ENCODE peak calls at places on chromosome 1, in four cellular contexts. J, A, K and H are unnamed samples.

GRCh38 chr1:70811815-70812214 is 235.8 kb downstream of the PTGER3 start:
- DNase-seq in J (no peak), K (no peak), A (no peak), H (no peak)

GRCh38 chr1:33181038-33181861 is 593 bp downstream of the TRIM62 start:
- DNase-seq in K (peak), J (no peak), A (peak), H (peak)

GRCh38 chr1:215517441-215517891 is 49.6 kb upstream of the KCTD3 start:
- DNase-seq in K (no peak), A (no peak), J (no peak), H (peak)

GRCh38 chr1:223853748-223854147 is 8.0 kb upstream of the TP53BP2 start:
- DNase-seq in A (no peak), J (no peak), K (no peak), H (no peak)

GRCh38 chr1:8777867-8778266 is 39.6 kb downstream of the RERE start:
- DNase-seq in J (no peak), K (no peak), A (no peak), H (no peak)

GRCh38 chr1:203366476-203366875 is 15.6 kb upstream of the FMOD start:
- DNase-seq in K (no peak), J (no peak), A (no peak), H (no peak)

GRCh38 chr1:153945131-153945794 is 1.3 kb downstream of the DENND4B start:
- DNase-seq in J (peak), A (peak), K (peak), H (no peak)

GRCh38 chr1:213914351-213914750 is 73.4 kb upstream of the PROX1 start:
- DNase-seq in J (no peak), K (no peak), A (no peak), H (no peak)

GRCh38 chr1:184867866-184868585 is 106.3 kb downstream of the NIBAN1 start:
- DNase-seq in J (no peak), A (no peak), K (no peak), H (no peak)

DNA sequence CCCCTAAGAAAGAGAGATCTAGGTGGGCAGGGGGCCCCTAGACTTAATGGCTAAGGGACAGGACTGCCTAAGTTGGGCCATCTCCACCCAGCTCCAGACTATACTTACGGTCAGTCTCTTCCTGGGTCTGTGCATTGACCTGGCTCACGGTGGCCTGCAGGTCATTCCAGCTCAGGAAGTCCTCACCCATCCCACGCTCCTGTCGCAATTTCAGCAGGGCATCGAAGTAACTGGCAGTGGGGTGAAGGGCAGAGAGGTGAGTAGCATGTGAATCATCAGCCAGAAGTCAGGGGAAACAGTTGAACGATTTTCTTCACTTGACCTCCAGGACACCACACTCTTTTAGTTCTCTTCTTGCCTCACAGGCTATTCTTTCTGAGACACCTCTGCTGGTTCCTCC is 20.5 kb downstream of the IQGAP3 start:
- DNase-seq in J (no peak), A (no peak), K (no peak), H (no peak)
- H3K27ac ChIP-seq in J (no peak), A (no peak), K (no peak), H (no peak)

GRCh38 chr1:26861889-26862371 is 1.0 kb upstream of the SFN start:
- DNase-seq in K (no peak), J (no peak), A (no peak), H (no peak)
- H3K27ac ChIP-seq in K (no peak), J (no peak), A (no peak), H (no peak)

GRCh38 chr1:182198006-182198605 is 136.6 kb upstream of the ZNF648 start:
- DNase-seq in A (no peak), J (peak), K (no peak), H (no peak)

GRCh38 chr1:182195733-182196132 is 134.2 kb upstream of the ZNF648 start:
- DNase-seq in A (no peak), J (no peak), K (no peak), H (no peak)

GRCh38 chr1:182196897-182197546 is 135.5 kb upstream of the ZNF648 start:
- DNase-seq in J (no peak), A (no peak), K (no peak), H (no peak)

GRCh38 chr1:182197555-182197954 is 136.0 kb upstream of the ZNF648 start:
- DNase-seq in J (no peak), A (no peak), K (no peak), H (no peak)

GRCh38 chr1:182200025-182200814 is 138.7 kb upstream of the ZNF648 start:
- DNase-seq in J (peak), K (no peak), A (no peak), H (no peak)
- H3K27ac ChIP-seq in J (no peak), K (no peak), A (no peak), H (no peak)

DNA sequence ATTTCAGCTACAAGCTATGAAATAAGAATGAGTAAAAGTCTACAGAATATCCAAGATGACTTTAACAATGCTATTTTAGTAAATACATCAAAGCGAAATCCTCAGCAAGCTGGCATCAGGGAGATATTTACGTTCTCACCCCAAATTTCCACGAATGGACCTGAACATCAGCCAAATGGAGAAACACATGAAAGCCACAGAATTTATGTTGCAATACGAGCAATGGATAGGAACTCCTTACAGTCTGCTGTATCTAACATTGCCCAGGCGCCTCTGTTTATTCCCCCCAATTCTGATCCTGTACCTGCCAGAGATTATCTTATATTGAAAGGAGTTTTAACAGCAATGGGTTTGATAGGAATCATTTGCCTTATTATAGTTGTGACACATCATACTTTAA is 13.6 kb upstream of the CLCA1 start:
- DNase-seq in J (no peak), A (no peak), K (no peak), H (no peak)
- H3K27ac ChIP-seq in J (no peak), A (no peak), K (no peak), H (no peak)